ENCODE peak calls at places on chromosomes 1 and 21, in seven cellular contexts. P, S, E, V, Y, Z and H are unnamed samples.

GRCh38 chr21:29130234-29130993 is at the start of gene MAP3K7CL:
- DNase-seq in Z (peak), V (no peak), S (no peak), E (peak), P (peak), Y (no peak), H (peak)

GRCh38 chr1:17012775-17013501 is 1.2 kb upstream of the ATP13A2 start:
- DNase-seq in E (no peak), P (no peak), V (no peak), S (peak), Y (no peak), Z (peak), H (peak)

GRCh38 chr1:65423884-65424655 is 3.6 kb downstream of the LEPR start:
- DNase-seq in Y (peak), S (no peak), V (no peak), Z (peak), E (peak), P (no peak), H (peak)

GRCh38 chr1:238951809-238952208 is 434.6 kb upstream of the CHRM3 start:
- DNase-seq in Z (peak), P (no peak), E (peak), S (no peak), Y (no peak), V (peak), H (peak)

GRCh38 chr1:222928212-222928611 is 113.4 kb downstream of the DISP1 start:
- DNase-seq in Z (peak), V (peak), P (peak), Y (no peak), S (peak), E (peak), H (peak)

GRCh38 chr1:93504247-93505033 is 56.5 kb downstream of the FNBP1L start:
- DNase-seq in V (no peak), E (no peak), Y (no peak), P (no peak), Z (peak), S (no peak), H (peak)

GRCh38 chr21:32364801-32365200 is 28.0 kb downstream of the URB1 start:
- DNase-seq in S (no peak), E (no peak), Y (no peak), P (no peak), V (no peak), Z (no peak), H (peak)

GRCh38 chr1:246106342-246106763 is 400.7 kb downstream of the SMYD3 start:
- DNase-seq in Z (peak), E (no peak), P (no peak), Y (no peak), V (no peak), S (no peak), H (no peak)

GRCh38 chr1:230750576-230750975 is 3.4 kb downstream of the CAPN9 start:
- DNase-seq in E (peak), Z (no peak), S (no peak), Y (no peak), P (no peak), V (no peak), H (no peak)

GRCh38 chr1:6103111-6103853 is 57.6 kb downstream of the KCNAB2 start:
- DNase-seq in Y (no peak), Z (no peak), P (peak), S (peak), E (no peak), V (no peak), H (no peak)

GRCh38 chr1:230568676-230569075 is 73.6 kb upstream of the COG2 start:
- DNase-seq in P (no peak), E (peak), Y (no peak), S (no peak), V (no peak), Z (no peak), H (no peak)

GRCh38 chr1:216458807-216459206 is 35.6 kb upstream of the USH2A start:
- DNase-seq in V (no peak), P (no peak), Z (peak), Y (no peak), S (no peak), E (no peak), H (peak)

GRCh38 chr1:202694354-202694753 is 15.9 kb downstream of the SYT2 start:
- DNase-seq in S (no peak), Z (no peak), V (no peak), P (no peak), Y (no peak), E (no peak), H (no peak)

DNA sequence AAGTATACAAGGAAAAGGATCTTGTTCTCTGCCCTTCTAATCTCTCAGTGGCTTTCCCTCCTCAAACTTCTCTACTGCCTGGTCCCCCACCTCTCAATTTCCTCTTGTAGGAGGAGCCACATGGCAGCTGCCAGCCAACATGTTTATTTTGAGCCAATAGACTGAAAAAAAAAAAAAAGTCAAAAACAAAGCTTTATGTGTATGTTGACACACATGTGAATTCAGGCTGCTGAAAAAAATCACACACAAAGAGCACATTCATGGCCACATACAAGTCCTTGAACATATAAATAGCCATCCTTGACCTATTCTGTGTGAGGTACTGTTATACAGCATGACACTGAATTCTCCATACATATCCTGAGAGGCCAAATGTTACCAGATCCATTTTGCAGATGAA is 3.7 kb downstream of the PTPN14 start:
- DNase-seq in Y (no peak), V (no peak), Z (no peak), E (no peak), P (peak), S (no peak), H (no peak)
- H3K4me3 ChIP-seq in Y (no peak), V (no peak), Z (peak), E (peak), P (no peak), S (no peak), H (no peak)

GRCh38 chr1:155134322-155134721 is 1.3 kb upstream of the SLC50A1 start:
- DNase-seq in P (no peak), Y (no peak), V (no peak), S (no peak), Z (no peak), E (no peak), H (no peak)
- H3K4me3 ChIP-seq in P (no peak), Y (peak), V (no peak), S (peak), Z (peak), E (no peak), H (no peak)

GRCh38 chr1:7704214-7705047 is 66.7 kb upstream of the VAMP3 start:
- DNase-seq in E (peak), S (peak), P (peak), Y (peak), V (peak), Z (peak), H (peak)

GRCh38 chr1:7705908-7706216 is 65.2 kb upstream of the VAMP3 start:
- DNase-seq in P (no peak), Y (no peak), V (no peak), Z (no peak), E (peak), S (no peak), H (no peak)

GRCh38 chr1:7707527-7707926 is 63.6 kb upstream of the VAMP3 start:
- DNase-seq in E (peak), S (no peak), Z (peak), Y (no peak), V (no peak), P (no peak), H (peak)

GRCh38 chr1:7703321-7704213 is 67.5 kb upstream of the VAMP3 start:
- DNase-seq in S (no peak), Y (no peak), E (no peak), P (peak), V (peak), Z (no peak), H (no peak)

GRCh38 chr1:7705048-7705907 is 65.8 kb upstream of the VAMP3 start:
- DNase-seq in Z (no peak), P (peak), E (no peak), V (peak), Y (no peak), S (peak), H (no peak)
- H3K4me3 ChIP-seq in Z (peak), P (peak), E (peak), V (peak), Y (peak), S (peak), H (peak)

GRCh38 chr1:192543445-192543844 is 32.1 kb upstream of the RGS1 start:
- DNase-seq in E (no peak), Y (no peak), V (no peak), S (no peak), P (no peak), Z (no peak), H (no peak)

GRCh38 chr1:192535916-192536662 is 39.5 kb upstream of the RGS1 start:
- DNase-seq in V (no peak), E (no peak), P (no peak), Y (no peak), Z (no peak), S (no peak), H (no peak)

GRCh38 chr1:192544983-192545393 is 30.6 kb upstream of the RGS1 start:
- DNase-seq in Z (peak), Y (peak), V (no peak), P (no peak), E (peak), S (no peak), H (peak)

GRCh38 chr1:192538407-192539311 is 36.9 kb upstream of the RGS1 start:
- DNase-seq in Z (peak), S (no peak), V (no peak), Y (no peak), E (no peak), P (no peak), H (peak)

GRCh38 chr1:192539450-192540132 is 36.0 kb upstream of the RGS1 start:
- DNase-seq in E (peak), P (no peak), Z (peak), V (peak), Y (peak), S (no peak), H (peak)
- H3K4me3 ChIP-seq in E (no peak), P (no peak), Z (peak), V (no peak), Y (no peak), S (no peak), H (no peak)

GRCh38 chr1:2529776-2530500 is at the start of gene HES5:
- DNase-seq in E (no peak), V (peak), Y (no peak), S (no peak), P (peak), Z (no peak), H (no peak)
- H3K4me3 ChIP-seq in E (peak), V (peak), Y (no peak), S (peak), P (peak), Z (no peak), H (no peak)

GRCh38 chr1:31182352-31182751 is 57.3 kb downstream of the NKAIN1 start:
- DNase-seq in P (peak), E (peak), Z (peak), S (peak), V (peak), Y (peak), H (peak)
- H3K4me3 ChIP-seq in P (peak), E (peak), Z (no peak), S (peak), V (no peak), Y (peak), H (no peak)